ENCODE peak calls at places on chromosomes 5 and 9, in eight cellular contexts. I is brain microvascular endothelial cell, U is AG04449, B is AG09309, L is neural crest cell, N is MM.1S, W is CD14-positive monocyte, K is bronchial epithelial cell. J is an unnamed sample.

GRCh38 chr9:6538666-6539071 is 106.9 kb downstream of the GLDC start:
- DNase-seq in I (peak; percentile 34), U (no peak), B (no peak), L (no peak), N (no peak), W (no peak), K (peak; percentile 63), J (no peak)

GRCh38 chr5:98933446-98934072 is 4.8 kb upstream of the CHD1 start:
- DNase-seq in I (no peak), U (no peak), B (no peak), L (no peak), N (no peak), W (peak; percentile 56), K (no peak), J (no peak)

GRCh38 chr5:157219491-157220271 is 39.0 kb downstream of the ITK start:
- DNase-seq in I (no peak), U (no peak), B (no peak), L (no peak), N (peak; percentile 25), W (no peak), K (no peak), J (no peak)

GRCh38 chr9:8924529-8924928 is 1125.0 kb upstream of the DMAC1 start:
- DNase-seq in I (no peak), U (no peak), B (no peak), L (no peak), N (no peak), W (no peak), K (no peak), J (no peak)

GRCh38 chr5:50501510-50502209 is 60.6 kb upstream of the EMB start:
- DNase-seq in I (no peak), U (no peak), B (no peak), L (no peak), N (peak; percentile 79), W (no peak), K (no peak), J (no peak)

GRCh38 chr5:131068893-131069643 is 96.0 kb downstream of the HINT1 start:
- DNase-seq in I (no peak), U (no peak), B (no peak), L (no peak), N (peak; percentile 94), W (no peak), K (no peak), J (no peak)

GRCh38 chr5:13944564-13945195 is at the start of gene DNAH5:
- DNase-seq in I (no peak), U (no peak), B (no peak), L (no peak), N (no peak), W (no peak), K (peak; percentile 97), J (no peak)

GRCh38 chr5:178115136-178115834 is 2.0 kb downstream of the N4BP3 start:
- DNase-seq in I (no peak), U (no peak), B (no peak), L (no peak), N (no peak), W (no peak), K (no peak), J (no peak)

GRCh38 chr5:123089971-123090640 is 1.1 kb downstream of the PRDM6 start:
- DNase-seq in I (no peak), U (no peak), B (no peak), L (peak; percentile 34), N (no peak), W (no peak), K (no peak), J (no peak)

GRCh38 chr9:137802021-137802420 is 75.6 kb upstream of the CACNA1B start:
- DNase-seq in I (no peak), U (no peak), B (no peak), L (no peak), N (no peak), W (no peak), K (no peak), J (peak; percentile 75)

GRCh38 chr5:169116961-169117461 is 183.9 kb downstream of the SLIT3 start:
- DNase-seq in I (no peak), U (no peak), B (no peak), L (no peak), N (no peak), W (no peak), K (no peak), J (no peak)

GRCh38 chr5:139051392-139051791 is 146.8 kb downstream of the SIL1 start:
- DNase-seq in I (no peak), U (no peak), B (no peak), L (no peak), N (no peak), W (no peak), K (no peak), J (no peak)

GRCh38 chr9:109576762-109577161 is 78.7 kb upstream of the PTPN3 start:
- DNase-seq in I (no peak), U (no peak), B (no peak), L (no peak), N (no peak), W (no peak), K (peak; percentile 35), J (no peak)

GRCh38 chr9:133641396-133641655 is 5.2 kb downstream of the DBH start:
- DNase-seq in I (no peak), U (no peak), B (no peak), L (no peak), N (no peak), W (no peak), K (no peak), J (no peak)

GRCh38 chr5:76199321-76200318 is 116.4 kb downstream of the SV2C start:
- DNase-seq in I (no peak), U (no peak), B (no peak), L (no peak), N (no peak), W (no peak), K (no peak), J (no peak)

GRCh38 chr5:58056546-58056945 is 403.3 kb downstream of the PLK2 start:
- DNase-seq in I (peak; percentile 48), U (no peak), B (no peak), L (no peak), N (no peak), W (no peak), K (no peak), J (no peak)

GRCh38 chr5:170648546-170648945 is 135.0 kb upstream of the GABRP start:
- DNase-seq in I (peak; percentile 70), U (no peak), B (no peak), L (no peak), N (no peak), W (no peak), K (peak; percentile 60), J (no peak)

GRCh38 chr5:137231535-137231934 is 267.6 kb downstream of the SPOCK1 start:
- DNase-seq in I (no peak), U (no peak), B (no peak), L (no peak), N (no peak), W (no peak), K (peak; percentile 100), J (no peak)

GRCh38 chr5:7868773-7869473 is at the start of the genes FASTKD3 and MTRR:
- DNase-seq in I (peak; percentile 92), U (peak; percentile 41), B (peak; percentile 64), L (peak; percentile 80), N (peak; percentile 94), W (peak; percentile 92), K (peak; percentile 83), J (peak; percentile 98)

GRCh38 chr9:41229408-41230401 is 40.6 kb upstream of the ZNG1F start:
- DNase-seq in I (no peak), U (no peak), B (no peak), L (no peak), N (no peak), W (peak; percentile 48), K (peak; percentile 31), J (peak; percentile 98)

GRCh38 chr5:45454114-45454513 is 242.1 kb downstream of the HCN1 start:
- DNase-seq in I (peak; percentile 1), U (no peak), B (no peak), L (no peak), N (no peak), W (no peak), K (peak; percentile 18), J (no peak)

DNA sequence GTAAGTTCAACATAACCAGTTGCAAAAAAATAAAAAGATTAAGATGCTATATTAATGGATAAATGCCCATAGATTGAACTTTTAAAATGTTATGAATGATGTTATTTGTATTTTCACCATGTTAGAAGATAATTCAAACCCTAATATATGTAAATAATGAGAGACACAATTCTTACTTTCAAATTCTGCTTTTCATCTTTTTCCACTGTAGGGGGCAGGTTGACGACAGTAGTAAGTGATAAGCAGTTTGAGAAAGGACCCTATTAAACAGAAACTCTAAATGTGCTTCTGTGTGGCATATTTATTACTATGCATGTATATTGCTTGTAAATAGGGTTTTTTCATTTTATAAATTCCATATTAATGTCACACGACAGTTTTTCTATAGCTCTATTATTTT is 591.1 kb downstream of the SEMA5A start:
- DNase-seq in I (no peak), U (no peak), B (no peak), L (no peak), N (no peak), W (no peak), K (no peak), J (no peak)
- TF ChIP-seq CTCF in I (peak; percentile 33), U (no peak), B (peak; percentile 18), L (peak; percentile 14), N (no peak), W (no peak), K (no peak), J (peak; percentile 63)

GRCh38 chr5:100517301-100517974 is 17.7 kb upstream of the FAM174A start:
- DNase-seq in I (no peak), U (no peak), B (no peak), L (no peak), N (peak; percentile 95), W (no peak), K (peak; percentile 79), J (no peak)
- TF ChIP-seq CTCF in I (no peak), U (no peak), B (no peak), L (no peak), N (peak; percentile 69), W (no peak), K (peak; percentile 43), J (no peak)

GRCh38 chr9:2120926-2121689 is 106.0 kb downstream of the SMARCA2 start:
- DNase-seq in I (peak; percentile 32), U (no peak), B (no peak), L (no peak), N (no peak), W (no peak), K (peak; percentile 63), J (no peak)
- TF ChIP-seq CTCF in I (peak; percentile 47), U (no peak), B (no peak), L (no peak), N (no peak), W (no peak), K (peak; percentile 17), J (peak; percentile 73)

DNA sequence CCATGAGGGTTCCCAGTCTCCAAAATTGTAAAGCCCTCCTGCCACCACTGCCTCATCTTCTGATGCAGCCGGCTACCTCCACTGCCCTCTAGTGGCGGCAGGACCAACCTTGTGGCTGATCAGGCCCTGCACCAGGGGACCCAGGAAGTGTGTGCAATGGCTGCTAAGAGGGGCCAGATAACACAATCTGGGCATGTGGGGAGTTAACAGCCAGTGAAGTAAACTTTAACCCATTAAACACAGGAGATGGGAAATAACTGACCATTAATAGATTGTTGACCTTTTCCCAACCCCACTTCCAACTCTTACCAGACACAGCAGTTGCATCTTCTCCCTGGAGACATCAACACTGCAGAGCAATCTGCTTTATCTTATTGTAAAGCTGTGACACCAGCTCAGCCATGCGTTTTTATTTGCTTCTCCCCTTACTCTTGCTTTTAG is 63.3 kb downstream of the FREM1 start:
- DNase-seq in I (peak; percentile 64), U (no peak), B (no peak), L (peak; percentile 66), N (peak; percentile 36), W (no peak), K (peak; percentile 21), J (no peak)
- TF ChIP-seq CTCF in I (peak; percentile 95), U (peak; percentile 83), B (peak; percentile 88), L (peak; percentile 71), N (peak; percentile 68), W (peak; percentile 66), K (peak; percentile 84), J (peak; percentile 80)